ENCODE peak calls at places on chromosomes 6 and 20, in four cellular contexts. D is AG09319, R is AG09309, A is cardiac muscle cell. Q is an unnamed sample.

GRCh38 chr6:31401403-31401802 is 2.0 kb upstream of the MICA start:
- DNase-seq in R (peak), A (no peak), D (peak), Q (no peak)

GRCh38 chr6:37251211-37251610 is 6.4 kb upstream of the TBC1D22B start:
- DNase-seq in A (no peak), D (no peak), R (no peak), Q (no peak)

GRCh38 chr6:116173928-116174327 is 48.0 kb upstream of the COL10A1 start:
- DNase-seq in D (no peak), R (no peak), A (no peak), Q (no peak)

GRCh38 chr6:159969204-159969912 is 476 bp downstream of the IGF2R start:
- DNase-seq in D (no peak), A (peak), R (no peak), Q (no peak)

GRCh38 chr6:16764188-16764950 is 3.1 kb upstream of the ATXN1 start:
- DNase-seq in D (no peak), A (peak), R (no peak), Q (no peak)

GRCh38 chr20:1965520-1966278 is 28.2 kb downstream of the PDYN start:
- DNase-seq in A (peak), R (no peak), D (no peak), Q (no peak)

GRCh38 chr20:53413188-53413631 is 180.4 kb downstream of the ZNF217 start:
- DNase-seq in D (no peak), R (no peak), A (peak), Q (no peak)

GRCh38 chr20:39216195-39216594 is 254.1 kb downstream of the DHX35 start:
- DNase-seq in A (no peak), R (no peak), D (no peak), Q (no peak)

GRCh38 chr20:50932016-50932338 is 740 bp upstream of the ADNP start:
- DNase-seq in R (no peak), A (no peak), D (no peak), Q (no peak)

DNA sequence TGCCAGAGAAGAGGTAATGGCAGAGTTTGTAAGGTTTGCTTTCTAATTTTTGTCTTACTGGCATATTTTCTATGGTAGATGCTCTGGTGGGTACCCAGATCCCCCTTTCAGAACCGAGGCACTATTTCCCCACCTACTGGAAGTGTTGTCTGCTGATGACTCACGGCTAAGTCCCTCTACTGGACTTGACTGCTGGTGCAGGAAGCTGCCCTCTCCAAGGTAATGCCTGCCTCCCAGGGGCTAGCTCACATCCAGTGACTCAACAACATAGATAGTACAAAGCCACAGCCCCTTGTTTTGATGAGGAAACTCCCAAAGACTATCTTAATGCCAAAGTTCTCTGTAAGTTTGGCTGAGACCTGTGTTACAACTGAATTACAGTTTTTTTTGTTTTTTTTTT is 285.4 kb upstream of the FLRT3 start:
- DNase-seq in A (no peak), R (no peak), D (no peak), Q (no peak)
- TF ChIP-seq CTCF in A (no peak), R (no peak), D (no peak), Q (no peak)

DNA sequence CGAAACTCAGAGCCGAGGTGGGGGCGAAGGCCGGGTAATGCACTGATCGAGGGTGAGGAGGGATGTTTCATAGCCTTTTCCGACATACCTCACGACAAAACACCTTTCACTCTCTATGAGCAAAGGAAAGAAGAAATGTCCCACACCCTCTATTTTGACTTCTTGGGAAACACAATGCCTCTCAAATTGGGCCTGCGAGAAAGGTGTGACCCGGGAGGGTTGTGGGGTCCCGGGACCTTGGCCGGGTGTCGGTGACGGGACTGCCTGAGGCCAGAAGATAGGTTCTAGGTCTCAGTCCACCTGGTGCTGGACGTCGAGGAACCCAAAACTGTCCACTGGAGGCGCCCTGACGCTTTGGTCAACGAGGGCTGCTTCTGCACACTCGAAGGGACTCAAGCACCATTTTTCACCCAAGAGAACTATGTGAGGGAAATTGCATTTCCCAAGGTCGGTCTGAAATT is 41.1 kb upstream of the OSTM1 start:
- DNase-seq in R (no peak), D (no peak), A (peak), Q (no peak)
- TF ChIP-seq CTCF in R (peak), D (peak), A (peak), Q (peak)

GRCh38 chr20:11234181-11234969 is 560.6 kb upstream of the JAG1 start:
- DNase-seq in R (no peak), A (no peak), D (no peak), Q (no peak)

GRCh38 chr20:11229772-11230171 is 556.0 kb upstream of the JAG1 start:
- DNase-seq in R (peak), D (peak), A (peak), Q (no peak)

GRCh38 chr20:11231742-11232141 is 557.9 kb upstream of the JAG1 start:
- DNase-seq in R (no peak), D (no peak), A (no peak), Q (no peak)

GRCh38 chr20:11232896-11233295 is 559.1 kb upstream of the JAG1 start:
- DNase-seq in D (no peak), A (no peak), R (no peak), Q (no peak)

DNA sequence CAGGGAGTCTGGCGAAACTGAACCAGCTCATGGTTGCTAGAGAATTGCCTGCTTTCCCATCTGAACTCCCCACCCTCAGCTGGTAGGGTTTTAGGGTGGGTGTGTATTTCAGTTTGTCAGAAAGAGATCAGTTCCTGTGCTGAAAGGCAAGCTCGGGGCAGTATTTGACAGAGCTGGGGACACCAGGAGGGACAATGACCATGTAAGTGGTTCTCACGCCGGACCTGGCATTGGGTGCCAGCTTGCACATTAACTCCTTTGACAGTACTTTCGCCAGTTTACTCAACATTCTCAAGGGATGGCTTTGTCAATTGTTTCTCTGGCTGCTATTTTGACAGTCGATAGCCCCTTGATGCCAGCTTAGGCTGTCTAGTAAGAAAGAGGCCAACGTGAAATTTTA is 558.5 kb upstream of the JAG1 start:
- DNase-seq in R (no peak), A (no peak), D (no peak), Q (no peak)
- TF ChIP-seq CTCF in R (no peak), A (no peak), D (no peak), Q (no peak)

GRCh38 chr20:64155258-64156135 is 8.8 kb upstream of the MYT1 start:
- DNase-seq in D (no peak), A (no peak), R (no peak), Q (no peak)
- TF ChIP-seq CTCF in D (no peak), A (no peak), R (no peak), Q (no peak)

DNA sequence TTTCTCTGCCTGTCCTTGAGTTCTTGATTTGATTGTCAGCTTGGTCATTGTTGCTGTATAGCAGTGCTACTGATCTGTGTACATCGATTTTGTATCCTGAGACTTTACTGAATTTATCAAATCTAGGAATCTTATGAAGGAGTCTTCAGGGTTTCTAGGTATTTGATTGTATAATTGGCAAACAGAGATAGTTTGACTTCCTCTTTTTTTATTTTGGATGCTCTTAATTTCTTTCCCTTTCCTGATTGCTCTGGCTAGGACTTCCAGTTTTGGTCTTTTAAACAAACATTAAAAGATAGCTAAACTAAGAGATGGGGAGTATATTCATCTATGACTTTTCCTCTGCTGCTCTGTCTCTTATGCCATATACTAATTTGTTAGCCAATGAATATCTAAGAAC is 62.4 kb downstream of the NCOA7 start:
- DNase-seq in A (no peak), R (no peak), D (no peak), Q (no peak)
- TF ChIP-seq CTCF in A (no peak), R (no peak), D (no peak), Q (no peak)

GRCh38 chr20:672975-673604 is 2.5 kb downstream of the SCRT2 start:
- DNase-seq in D (no peak), R (no peak), A (no peak), Q (no peak)
- TF ChIP-seq CTCF in D (no peak), R (peak), A (no peak), Q (peak)

DNA sequence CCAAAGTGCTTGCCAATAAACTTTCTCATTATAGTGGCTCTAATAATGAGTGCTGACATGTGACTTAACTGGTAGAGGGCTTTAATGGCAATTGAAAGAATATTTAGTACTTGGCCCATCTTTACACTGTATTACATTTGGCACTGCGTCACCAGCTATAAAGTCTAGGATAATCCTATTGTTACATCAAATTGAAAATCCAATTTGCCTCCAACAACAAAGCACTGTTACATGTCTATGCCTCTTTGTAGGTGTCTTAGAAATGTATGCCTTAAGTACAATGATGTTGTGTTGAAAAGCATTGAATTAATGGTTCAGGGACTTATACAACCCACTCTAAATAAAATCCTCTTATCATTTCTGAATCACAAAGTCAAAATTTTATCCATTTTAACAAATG is 420.4 kb upstream of the JAG1 start:
- DNase-seq in D (no peak), A (no peak), R (no peak), Q (no peak)
- TF ChIP-seq CTCF in D (no peak), A (no peak), R (no peak), Q (no peak)

DNA sequence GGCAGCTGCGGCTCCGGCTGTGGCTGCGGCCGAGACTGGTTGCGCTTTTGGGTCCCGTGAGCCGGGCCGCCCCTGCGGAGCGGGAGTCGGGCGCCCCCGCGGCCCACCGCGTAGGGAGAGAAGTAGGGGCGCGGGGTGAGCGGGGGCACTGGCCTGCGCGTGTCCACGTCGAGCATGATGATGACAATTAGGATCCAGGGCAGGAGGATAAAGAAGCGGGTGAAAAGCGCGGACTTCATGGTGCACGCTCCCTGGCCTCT is 739 bp downstream of the B3GAT2 start:
- DNase-seq in A (no peak), D (no peak), R (no peak), Q (no peak)
- TF ChIP-seq CTCF in A (no peak), D (no peak), R (no peak), Q (peak)

Q was measured in chondrocyte.